ENCODE peak calls at places on chromosomes 13 and 19, in seven cellular contexts. M is H1, A is endothelial cell of umbilical vein, W is SK-N-SH, C is K562, Z is GM12878, Q is HCT116. L is an unnamed sample.

GRCh38 chr19:40530091-40530901 is 46.4 kb upstream of the SHKBP1 start:
- DNase-seq in C (peak; percentile 73), A (no peak), Q (no peak), Z (no peak), W (peak; percentile 93), M (no peak), L (no peak)

GRCh38 chr13:67281476-67281875 is 51.3 kb upstream of the PCDH9 start:
- DNase-seq in M (no peak), C (no peak), Q (no peak), Z (no peak), W (no peak), A (no peak), L (no peak)

GRCh38 chr13:110466261-110466660 is 95.3 kb downstream of the RAB20 start:
- DNase-seq in A (no peak), C (no peak), Z (no peak), W (no peak), Q (no peak), M (no peak), L (no peak)

GRCh38 chr19:35013820-35014754 is 14.0 kb downstream of the GRAMD1A start:
- DNase-seq in Z (no peak), C (no peak), W (peak; percentile 27), A (no peak), Q (no peak), M (no peak), L (no peak)

GRCh38 chr19:48746738-48747575 is at the start of gene IZUMO1:
- DNase-seq in Z (no peak), Q (peak; percentile 59), C (peak; percentile 94), A (peak; percentile 95), W (peak; percentile 89), M (no peak), L (peak; percentile 79)

GRCh38 chr19:50377051-50377441 is 789 bp downstream of the NR1H2 start:
- DNase-seq in Z (no peak), M (no peak), W (peak; percentile 69), A (peak; percentile 14), Q (peak; percentile 58), C (peak; percentile 89), L (no peak)

GRCh38 chr19:42469311-42470239 is 26.8 kb upstream of the CXCL17 start:
- DNase-seq in Q (no peak), A (no peak), C (no peak), W (no peak), Z (no peak), M (no peak), L (no peak)

GRCh38 chr13:72565893-72566292 is 161.5 kb downstream of the MZT1 start:
- DNase-seq in W (peak; percentile 11), A (peak; percentile 25), C (peak; percentile 0), Q (peak; percentile 10), M (no peak), Z (no peak), L (no peak)

GRCh38 chr19:44308011-44308410 is 3.2 kb upstream of the ZNF235 start:
- DNase-seq in Z (no peak), W (no peak), A (no peak), C (no peak), Q (no peak), M (no peak), L (no peak)

GRCh38 chr13:112994084-112994780 is 25.2 kb downstream of the MCF2L start:
- DNase-seq in Q (no peak), M (no peak), Z (no peak), W (no peak), A (no peak), C (no peak), L (no peak)

GRCh38 chr13:112991611-112992010 is 22.6 kb downstream of the MCF2L start:
- DNase-seq in C (no peak), Z (no peak), W (no peak), M (no peak), A (no peak), Q (no peak), L (no peak)

GRCh38 chr13:112987625-112988024 is 18.6 kb downstream of the MCF2L start:
- DNase-seq in A (no peak), W (no peak), Z (no peak), C (no peak), M (no peak), Q (no peak), L (no peak)

GRCh38 chr13:112992931-112993700 is 24.1 kb downstream of the MCF2L start:
- DNase-seq in C (no peak), W (no peak), M (no peak), Z (no peak), A (no peak), Q (no peak), L (no peak)

DNA sequence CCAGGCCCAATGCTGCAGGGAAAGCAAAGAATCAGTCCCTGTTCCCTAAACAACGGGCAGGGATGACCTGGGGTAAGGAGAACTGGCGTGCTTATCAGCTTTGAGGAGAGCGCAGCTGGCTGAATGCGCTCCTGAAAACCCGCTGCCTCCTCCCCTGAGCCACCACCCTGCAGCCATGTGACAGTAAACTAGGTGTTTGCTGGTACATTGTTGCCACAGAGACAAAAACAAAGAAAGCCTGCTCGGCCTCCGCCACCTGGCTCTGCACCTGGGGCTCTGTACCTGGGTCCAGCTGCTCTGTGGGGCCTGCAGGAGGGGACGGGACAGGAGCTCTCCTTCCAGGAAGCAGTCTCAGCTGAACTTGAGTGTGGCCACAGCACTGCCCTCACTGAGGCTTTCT is 21.8 kb downstream of the MCF2L start:
- DNase-seq in C (no peak), Q (no peak), W (peak; percentile 61), M (no peak), Z (no peak), A (no peak), L (no peak)
- TF ChIP-seq POLR2AphosphoS5 in C (no peak), Q (no peak), W (no peak), M (peak; percentile 41), Z (no peak), A (no peak), L (no peak)

DNA sequence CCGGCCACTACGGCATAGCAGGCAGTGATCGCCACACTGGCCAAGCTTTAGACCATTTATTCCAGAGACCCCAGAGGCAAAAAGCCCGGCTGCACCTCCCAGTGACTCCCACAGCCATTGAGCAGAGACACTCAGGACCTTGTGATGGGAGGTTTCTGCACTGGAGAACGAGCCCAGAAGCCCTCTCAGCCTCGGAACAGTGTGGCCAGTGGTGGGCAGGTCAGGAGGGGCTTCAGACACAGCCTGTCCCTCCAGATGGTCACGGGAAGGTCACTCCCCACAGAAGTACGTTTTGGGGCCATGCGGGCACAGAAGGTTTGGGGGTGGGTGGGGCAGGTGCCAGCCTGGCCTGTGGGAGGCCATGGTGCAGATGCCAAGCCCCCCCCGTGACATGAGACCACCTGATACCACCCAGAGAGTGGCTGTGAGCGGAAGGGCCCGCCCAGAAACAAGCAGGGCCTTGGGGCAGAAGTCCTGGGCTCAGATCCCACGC is 625 bp upstream of the F10 start:
- DNase-seq in Q (no peak), A (no peak), Z (no peak), W (peak; percentile 66), M (no peak), C (no peak), L (no peak)
- H3K9ac ChIP-seq in Q (no peak overlapping the region), A (no peak overlapping the region), Z (no peak overlapping the region), W (no peak overlapping the region), M (no peak overlapping the region), C (no peak overlapping the region), L (no peak overlapping the region)

GRCh38 chr19:47047931-47048399 is 459 bp downstream of the TMEM160 start:
- DNase-seq in C (peak; percentile 94), Z (peak; percentile 64), W (peak; percentile 98), Q (peak; percentile 78), M (peak; percentile 63), A (peak; percentile 90), L (no peak)
- TF ChIP-seq POLR2AphosphoS5 in C (no peak), Z (peak; percentile 49), W (no peak), Q (peak; percentile 42), M (peak; percentile 61), A (no peak), L (peak; percentile 62)

GRCh38 chr19:5578094-5578846 is 10.5 kb upstream of the TINCR start:
- DNase-seq in Q (no peak), M (no peak), Z (no peak), C (peak; percentile 78), W (peak; percentile 95), A (peak; percentile 38), L (no peak)
- H3K9ac ChIP-seq in Q (no peak overlapping the region), M (no peak overlapping the region), Z (no peak overlapping the region), C (peak overlapping the region; percentile 25), W (no peak overlapping the region), A (no peak overlapping the region), L (no peak overlapping the region)

DNA sequence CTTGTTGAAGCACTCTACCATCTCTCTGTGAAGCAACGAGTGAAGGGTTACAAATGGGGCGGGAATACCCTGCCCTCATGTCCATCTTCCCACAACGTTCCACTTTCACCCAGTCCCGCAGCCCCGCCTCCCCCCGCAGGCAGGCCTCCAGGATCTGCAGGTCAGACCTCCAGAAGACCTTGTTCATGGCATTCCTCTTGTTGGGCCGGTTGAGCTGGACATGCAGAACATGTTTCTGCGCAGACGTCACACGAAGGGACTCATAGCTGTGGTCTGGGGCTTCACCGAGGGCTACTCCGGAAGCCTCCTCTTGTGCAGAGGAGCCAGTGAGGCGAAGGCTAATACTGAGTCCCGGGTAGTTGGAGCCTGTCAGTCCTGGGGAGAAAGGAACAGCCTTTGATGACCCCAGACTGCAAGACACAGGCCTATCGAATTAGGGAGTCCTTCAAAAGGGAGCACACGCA is 420 bp downstream of the ECH1 start:
- DNase-seq in W (peak; percentile 72), Q (no peak), Z (no peak), C (peak; percentile 66), M (no peak), A (peak; percentile 64), L (no peak)
- TF ChIP-seq POLR2AphosphoS5 in W (peak; percentile 1), Q (no peak), Z (no peak), C (no peak), M (no peak), A (no peak), L (no peak)

L was measured in SK-N-MC.